ENCODE peak calls at places on chromosomes 7 and 10, in nine cellular contexts. D is stimulated activated naive CD8-positive, alpha-beta T cell treated with anti-CD3 and anti-CD28 coated beads, Interleukin-15, Interleukin-2, amounts not matched to agents 100 U/mL and 50 U/mL, for 24 hours; A is heart left ventricle; K is DMS79; B is hypothalamus; O is EL; F is NCI-H1417; N is LoVo; Y is A549. R is an unnamed sample.

GRCh38 chr7:97166308-97166707 is 48.8 kb downstream of the SDHAF3 start:
- DNase-seq in Y (no peak), F (no peak), D (no peak), N (no peak), A (no peak), O (no peak), K (no peak), B (no peak), R (no peak)

GRCh38 chr7:101308245-101309085 is 13.1 kb downstream of the IFT22 start:
- DNase-seq in O (peak), F (peak), A (no peak), B (no peak), K (peak), N (peak), D (peak), Y (peak), R (peak)

GRCh38 chr10:99497343-99498025 is 35.3 kb upstream of the NKX2-3 start:
- DNase-seq in D (no peak), N (no peak), B (no peak), K (no peak), A (no peak), Y (no peak), F (no peak), O (peak), R (no peak)

GRCh38 chr7:97460433-97460832 is 271.5 kb upstream of the TAC1 start:
- DNase-seq in F (no peak), K (no peak), Y (no peak), A (no peak), N (no peak), O (no peak), B (no peak), D (no peak), R (no peak)

GRCh38 chr7:54837167-54837566 is 78.2 kb upstream of the SEC61G start:
- DNase-seq in K (no peak), N (no peak), D (no peak), F (no peak), B (no peak), A (no peak), O (no peak), Y (no peak), R (no peak)

GRCh38 chr7:127486654-127487053 is 94.1 kb upstream of the ZNF800 start:
- DNase-seq in F (no peak), K (no peak), D (peak), A (no peak), B (no peak), Y (no peak), N (peak), O (peak), R (no peak)

GRCh38 chr7:17532861-17533404 is 234.5 kb downstream of the AHR start:
- DNase-seq in Y (peak), A (no peak), F (no peak), N (peak), D (no peak), K (no peak), B (no peak), O (peak), R (no peak)

GRCh38 chr7:5234852-5235831 is 45.1 kb downstream of the WIPI2 start:
- DNase-seq in Y (no peak), D (no peak), A (no peak), B (no peak), F (peak), N (peak), K (peak), O (peak), R (no peak)

GRCh38 chr7:5388905-5389433 is 34.7 kb downstream of the TNRC18 start:
- DNase-seq in A (no peak), B (no peak), D (no peak), N (no peak), Y (no peak), O (no peak), K (no peak), F (no peak), R (no peak)

GRCh38 chr7:32395168-32395567 is 95.0 kb downstream of the LSM5 start:
- DNase-seq in D (no peak), Y (no peak), N (no peak), O (no peak), A (no peak), F (no peak), K (no peak), B (no peak), R (no peak)

GRCh38 chr7:45922810-45923209 is 1.7 kb upstream of the IGFBP3 start:
- DNase-seq in F (no peak), A (no peak), N (no peak), B (no peak), O (peak), K (no peak), D (no peak), Y (no peak), R (no peak)

GRCh38 chr10:112613620-112614019 is 166.6 kb downstream of the VTI1A start:
- DNase-seq in A (peak), D (no peak), O (no peak), N (no peak), B (no peak), K (no peak), F (no peak), Y (no peak), R (no peak)

GRCh38 chr7:158384746-158385145 is 202.9 kb downstream of the PTPRN2 start:
- DNase-seq in K (peak), A (no peak), Y (no peak), F (peak), B (no peak), N (no peak), D (no peak), O (no peak), R (no peak)

GRCh38 chr10:97701438-97702064 is 12.0 kb upstream of the MARVELD1 start:
- DNase-seq in N (peak), K (peak), Y (peak), D (peak), B (peak), F (peak), O (peak), A (no peak), R (peak)

GRCh38 chr7:115840702-115841101 is 189.9 kb downstream of the TFEC start:
- DNase-seq in D (no peak), F (no peak), A (no peak), O (peak), K (no peak), Y (no peak), N (no peak), B (no peak), R (no peak)

GRCh38 chr10:84469470-84469869 is 141.1 kb downstream of the CCSER2 start:
- DNase-seq in B (no peak), O (peak), D (no peak), Y (peak), K (no peak), N (no peak), A (no peak), F (no peak), R (no peak)

GRCh38 chr7:2309889-2310331 is 4.3 kb downstream of the SNX8 start:
- DNase-seq in N (no peak), Y (peak), D (no peak), B (no peak), K (no peak), F (no peak), O (peak), A (no peak), R (no peak)

GRCh38 chr10:27783660-27784059 is 38.0 kb upstream of the MKX start:
- DNase-seq in A (no peak), Y (peak), K (no peak), N (peak), B (no peak), O (peak), F (no peak), D (peak), R (no peak)

GRCh38 chr7:36692444-36692843 is 31.9 kb downstream of the AOAH start:
- DNase-seq in B (no peak), A (no peak), D (no peak), O (no peak), N (no peak), Y (no peak), K (no peak), F (no peak), R (no peak)

GRCh38 chr10:122232781-122233180 is 38.3 kb upstream of the BTBD16 start:
- DNase-seq in Y (no peak), O (no peak), B (no peak), F (peak), D (no peak), K (no peak), N (no peak), A (no peak), R (no peak)

GRCh38 chr10:43852141-43852540 is 203.5 kb upstream of the ZNF32 start:
- DNase-seq in K (no peak), F (no peak), B (no peak), O (no peak), D (no peak), Y (no peak), N (no peak), A (no peak), R (no peak)

GRCh38 chr7:50534690-50535290 is 30.4 kb downstream of the DDC start:
- DNase-seq in N (peak), A (no peak), B (no peak), O (peak), Y (peak), F (no peak), K (no peak), D (no peak), R (no peak)

GRCh38 chr7:75599244-75599771 is 107.2 kb downstream of the SPDYE5 start:
- DNase-seq in B (peak), A (no peak), Y (no peak), D (no peak), O (no peak), N (no peak), F (no peak), K (peak), R (no peak)

GRCh38 chr7:44222074-44222473 is 21.3 kb downstream of the YKT6 start:
- DNase-seq in O (no peak), Y (no peak), K (no peak), B (no peak), F (no peak), N (no peak), A (peak), D (no peak), R (no peak)

GRCh38 chr10:117163061-117163953 is 25.2 kb upstream of the VAX1 start:
- DNase-seq in K (no peak), B (peak), F (no peak), O (no peak), Y (peak), D (peak), N (no peak), A (no peak), R (no peak)

GRCh38 chr7:18844735-18845134 is 272.7 kb downstream of the TWIST1 start:
- DNase-seq in Y (no peak), K (no peak), O (no peak), B (no peak), A (no peak), F (no peak), N (no peak), D (no peak), R (no peak)

GRCh38 chr7:141074162-141074989 is 512 bp downstream of the TMEM178B start:
- DNase-seq in Y (no peak), A (peak), D (peak), F (peak), B (peak), N (no peak), O (peak), K (no peak), R (peak)

GRCh38 chr10:14658331-14659122 is 116.2 kb downstream of the FAM107B start:
- DNase-seq in N (no peak), Y (peak), A (no peak), F (no peak), B (no peak), O (peak), D (no peak), K (no peak), R (peak)